ENCODE peak calls at places on chromosomes 2 and 18, in ten cellular contexts. E, Y, C, D, H, A, N, L, V and M are unnamed samples.

GRCh38 chr2:197293252-197294007 is 17.1 kb downstream of the ANKRD44 start:
- DNase-seq in E (no peak), Y (no peak), C (no peak), D (peak), H (no peak), A (peak), N (no peak), L (no peak), V (no peak), M (no peak)

GRCh38 chr2:233063976-233064411 is 3.9 kb downstream of the INPP5D start:
- DNase-seq in E (no peak), Y (no peak), C (no peak), D (no peak), H (no peak), A (no peak), N (no peak), L (no peak), V (no peak), M (no peak)

GRCh38 chr2:167181134-167181533 is 292.9 kb downstream of the XIRP2 start:
- DNase-seq in E (no peak), Y (no peak), C (no peak), D (no peak), H (no peak), A (no peak), N (no peak), L (no peak), V (no peak), M (no peak)

GRCh38 chr18:23740105-23740830 is 51.0 kb downstream of the LAMA3 start:
- DNase-seq in E (no peak), Y (no peak), C (no peak), D (no peak), H (no peak), A (no peak), N (no peak), L (no peak), V (no peak), M (no peak)

GRCh38 chr2:226891780-226892590 is 56.1 kb downstream of the RHBDD1 start:
- DNase-seq in E (no peak), Y (no peak), C (no peak), D (peak), H (no peak), A (no peak), N (no peak), L (no peak), V (no peak), M (no peak)

GRCh38 chr2:239809391-239809790 is 215.8 kb downstream of the NDUFA10 start:
- DNase-seq in E (peak), Y (no peak), C (no peak), D (no peak), H (peak), A (no peak), N (no peak), L (no peak), V (no peak), M (no peak)

GRCh38 chr2:235949567-235950472 is 218.4 kb downstream of the GBX2 start:
- DNase-seq in E (no peak), Y (no peak), C (no peak), D (no peak), H (no peak), A (no peak), N (no peak), L (no peak), V (no peak), M (no peak)

GRCh38 chr2:230592775-230593174 is 119.9 kb upstream of the CAB39 start:
- DNase-seq in E (no peak), Y (no peak), C (no peak), D (no peak), H (no peak), A (no peak), N (no peak), L (no peak), V (no peak), M (no peak)

GRCh38 chr2:96913398-96914202 is 43.7 kb upstream of the SEMA4C start:
- DNase-seq in E (no peak), Y (no peak), C (no peak), D (no peak), H (no peak), A (peak), N (no peak), L (no peak), V (no peak), M (no peak)

GRCh38 chr18:4017479-4017878 is 437.6 kb downstream of the DLGAP1 start:
- DNase-seq in E (no peak), Y (peak), C (no peak), D (peak), H (no peak), A (no peak), N (peak), L (no peak), V (no peak), M (no peak)

GRCh38 chr18:65752625-65753325 is 2.0 kb downstream of the CDH7 start:
- DNase-seq in E (no peak), Y (no peak), C (no peak), D (no peak), H (no peak), A (no peak), N (no peak), L (no peak), V (no peak), M (no peak)

GRCh38 chr2:1781291-1782080 is 37.2 kb upstream of the PXDN start:
- DNase-seq in E (no peak), Y (no peak), C (no peak), D (no peak), H (no peak), A (peak), N (no peak), L (no peak), V (no peak), M (no peak)

GRCh38 chr18:43620936-43621335 is 343.6 kb upstream of the SYT4 start:
- DNase-seq in E (no peak), Y (peak), C (no peak), D (peak), H (no peak), A (no peak), N (peak), L (no peak), V (no peak), M (no peak)

GRCh38 chr2:143778981-143779380 is 649.8 kb downstream of the ARHGAP15 start:
- DNase-seq in E (no peak), Y (peak), C (no peak), D (no peak), H (no peak), A (no peak), N (peak), L (no peak), V (no peak), M (no peak)

GRCh38 chr2:172931256-172931894 is 144.3 kb upstream of the MAP3K20 start:
- DNase-seq in E (no peak), Y (peak), C (no peak), D (no peak), H (no peak), A (no peak), N (peak), L (no peak), V (no peak), M (no peak)

GRCh38 chr2:240988146-240988545 is 10.3 kb upstream of the SNED1 start:
- DNase-seq in E (no peak), Y (no peak), C (no peak), D (no peak), H (no peak), A (no peak), N (no peak), L (peak), V (no peak), M (no peak)

GRCh38 chr2:183487316-183487715 is 363.1 kb downstream of the NUP35 start:
- DNase-seq in E (no peak), Y (no peak), C (no peak), D (no peak), H (no peak), A (no peak), N (no peak), L (no peak), V (no peak), M (no peak)

GRCh38 chr2:230231251-230231650 is 5.7 kb downstream of the SP140 start:
- DNase-seq in E (no peak), Y (no peak), C (no peak), D (no peak), H (no peak), A (no peak), N (no peak), L (no peak), V (no peak), M (no peak)

GRCh38 chr2:218713922-218714321 is 3.3 kb downstream of the TTLL4 start:
- DNase-seq in E (no peak), Y (no peak), C (no peak), D (no peak), H (no peak), A (no peak), N (no peak), L (no peak), V (no peak), M (no peak)

GRCh38 chr2:12606472-12607000 is 110.2 kb upstream of the TRIB2 start:
- DNase-seq in E (no peak), Y (no peak), C (no peak), D (no peak), H (no peak), A (peak), N (peak), L (no peak), V (no peak), M (no peak)

GRCh38 chr2:76210551-76210950 is 499.8 kb upstream of the GCFC2 start:
- DNase-seq in E (no peak), Y (no peak), C (no peak), D (no peak), H (no peak), A (no peak), N (no peak), L (no peak), V (no peak), M (no peak)

GRCh38 chr18:55522011-55522410 is 66.0 kb downstream of the TCF4 start:
- DNase-seq in E (no peak), Y (peak), C (no peak), D (peak), H (no peak), A (no peak), N (peak), L (no peak), V (no peak), M (no peak)

GRCh38 chr2:102735431-102736130 is 26.2 kb upstream of the TMEM182 start:
- DNase-seq in E (no peak), Y (peak), C (no peak), D (no peak), H (peak), A (peak), N (peak), L (peak), V (no peak), M (peak)

GRCh38 chr2:5698171-5698570 is 6.0 kb downstream of the SOX11 start:
- DNase-seq in E (no peak), Y (no peak), C (no peak), D (peak), H (no peak), A (no peak), N (no peak), L (no peak), V (no peak), M (no peak)

GRCh38 chr18:33946322-33946721 is 278.4 kb downstream of the NOL4 start:
- DNase-seq in E (no peak), Y (no peak), C (no peak), D (no peak), H (no peak), A (no peak), N (no peak), L (no peak), V (no peak), M (no peak)

GRCh38 chr18:25669741-25670140 is 317.8 kb upstream of the ZNF521 start:
- DNase-seq in E (no peak), Y (peak), C (no peak), D (no peak), H (no peak), A (no peak), N (peak), L (no peak), V (no peak), M (no peak)

GRCh38 chr18:76562286-76562840 is 67.3 kb upstream of the ZNF516 start:
- DNase-seq in E (no peak), Y (no peak), C (no peak), D (no peak), H (no peak), A (no peak), N (no peak), L (no peak), V (no peak), M (no peak)

GRCh38 chr2:181300600-181301291 is 156.4 kb upstream of the ITGA4 start:
- DNase-seq in E (no peak), Y (no peak), C (no peak), D (no peak), H (no peak), A (peak), N (no peak), L (no peak), V (no peak), M (no peak)

GRCh38 chr2:166867874-166868514 is 20.3 kb upstream of the XIRP2 start:
- DNase-seq in E (no peak), Y (peak), C (no peak), D (no peak), H (no peak), A (no peak), N (peak), L (no peak), V (no peak), M (no peak)

GRCh38 chr18:2911533-2911932 is 64.7 kb downstream of the EMILIN2 start:
- DNase-seq in E (no peak), Y (no peak), C (no peak), D (no peak), H (no peak), A (no peak), N (no peak), L (no peak), V (no peak), M (no peak)

GRCh38 chr18:56112013-56112749 is 524.2 kb upstream of the TCF4 start:
- DNase-seq in E (no peak), Y (no peak), C (no peak), D (no peak), H (no peak), A (no peak), N (no peak), L (no peak), V (no peak), M (no peak)

GRCh38 chr2:54955674-54956391 is 94.4 kb downstream of the RTN4 start:
- DNase-seq in E (no peak), Y (no peak), C (no peak), D (no peak), H (no peak), A (no peak), N (no peak), L (no peak), V (no peak), M (no peak)

GRCh38 chr2:101533611-101534601 is 59.0 kb upstream of the RFX8 start:
- DNase-seq in E (no peak), Y (peak), C (no peak), D (no peak), H (no peak), A (no peak), N (peak), L (no peak), V (no peak), M (peak)

GRCh38 chr2:96870631-96871255 is 863 bp upstream of the SEMA4C start:
- DNase-seq in E (peak), Y (peak), C (no peak), D (no peak), H (no peak), A (peak), N (no peak), L (no peak), V (no peak), M (no peak)

DNA sequence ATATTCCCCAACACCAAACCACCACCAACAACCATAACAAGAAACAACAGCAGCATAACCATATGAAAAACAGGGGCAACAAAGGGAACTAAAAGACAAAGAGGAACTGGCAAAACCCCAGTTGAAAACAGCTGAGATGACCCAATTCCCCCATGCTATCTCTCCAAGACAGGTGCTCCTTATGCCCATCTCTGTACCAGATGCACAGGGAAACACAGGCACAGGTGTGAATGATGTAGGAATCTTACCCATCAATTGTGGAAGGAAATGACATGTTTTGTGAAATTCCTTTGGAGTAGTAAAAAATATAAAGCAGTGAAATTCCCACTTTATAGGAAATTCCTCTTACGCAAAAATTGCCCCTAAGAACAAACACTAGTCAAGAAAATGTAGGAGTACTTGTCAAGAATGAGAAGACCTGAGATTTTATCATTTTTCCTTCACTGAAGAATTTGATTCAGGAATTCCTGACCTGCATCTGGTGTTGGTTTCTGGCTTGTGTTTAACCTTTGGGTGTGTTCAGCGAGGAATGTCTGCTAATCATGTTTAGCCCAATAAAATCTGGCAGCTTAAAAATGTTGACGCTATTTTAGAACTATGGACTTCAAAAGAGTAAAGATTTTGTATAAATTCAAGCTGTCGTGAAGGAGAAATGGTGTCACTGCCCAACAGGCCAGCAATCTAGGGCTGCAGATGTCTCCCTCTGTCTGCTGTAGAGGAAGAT is 67.7 kb upstream of the ARHGAP28 start:
- DNase-seq in E (no peak), Y (no peak), C (no peak), D (no peak), H (no peak), A (no peak), N (no peak), L (no peak), V (no peak), M (no peak)
- H3K27ac ChIP-seq in E (no peak), Y (peak), C (no peak), D (no peak), H (no peak), A (no peak), N (no peak), L (no peak), V (no peak), M (no peak)

DNA sequence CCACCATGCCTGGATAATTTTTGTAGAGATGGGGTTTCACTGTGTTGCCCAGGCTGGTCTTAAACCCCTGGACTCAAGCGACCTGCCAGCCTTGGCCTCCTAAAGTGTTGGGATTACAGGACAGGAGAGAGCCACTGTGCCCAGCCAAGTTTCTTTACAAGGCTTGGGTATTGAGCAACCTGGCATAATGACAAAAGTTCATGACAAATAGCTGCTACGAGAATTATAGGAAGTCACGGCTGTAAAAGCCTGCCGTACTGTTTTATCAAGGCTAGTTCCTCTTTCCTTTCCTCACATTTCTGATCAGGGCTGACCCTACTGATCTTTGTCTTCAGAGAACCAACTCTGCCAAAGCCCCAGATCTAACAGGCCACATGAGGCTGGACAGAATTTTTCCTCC is 490.4 kb upstream of the SPRED2 start:
- DNase-seq in E (no peak), Y (no peak), C (no peak), D (no peak), H (peak), A (no peak), N (no peak), L (peak), V (no peak), M (no peak)
- H3K27ac ChIP-seq in E (no peak), Y (no peak), C (no peak), D (no peak), H (no peak), A (no peak), N (no peak), L (no peak), V (peak), M (no peak)

DNA sequence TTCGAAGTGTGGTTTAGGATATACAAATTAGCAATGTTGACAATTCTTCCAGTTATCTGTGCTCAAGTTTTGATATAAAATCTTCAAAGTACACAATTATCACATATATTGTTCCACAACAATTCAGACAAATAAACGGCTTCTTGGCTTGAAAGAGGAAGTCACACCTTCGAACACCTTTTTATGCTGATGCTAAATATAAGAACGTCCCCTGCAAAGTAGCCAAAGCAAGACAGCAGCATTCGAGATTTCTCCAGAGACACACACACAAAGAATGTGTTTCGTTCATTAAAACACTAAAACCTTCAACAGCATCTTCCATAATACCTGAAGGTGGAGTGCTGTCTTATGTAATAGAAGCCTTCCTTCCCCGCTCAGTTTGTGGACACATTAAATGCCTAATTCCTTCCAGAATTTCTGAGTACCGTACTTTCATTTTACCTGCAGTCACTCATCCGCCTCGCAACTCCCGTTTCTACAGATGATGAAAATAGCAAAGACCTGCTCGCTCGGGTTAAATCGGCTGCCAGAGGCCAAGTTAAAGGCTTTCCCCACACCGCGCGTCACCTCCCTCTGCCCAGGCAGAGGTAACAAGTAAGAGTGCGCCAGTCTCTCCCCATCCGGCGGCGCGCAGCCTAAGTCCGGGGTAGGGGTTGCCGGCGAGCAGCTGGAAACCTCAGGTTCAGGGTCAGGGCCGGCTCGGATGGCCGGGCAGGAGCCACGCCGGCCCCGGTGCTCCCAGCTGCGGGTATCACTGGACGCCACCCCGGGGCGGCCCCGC is 847 bp downstream of the SERPINE2 start:
- DNase-seq in E (peak), Y (peak), C (no peak), D (peak), H (no peak), A (peak), N (peak), L (peak), V (no peak), M (no peak)
- H3K27ac ChIP-seq in E (peak), Y (no peak), C (peak), D (no peak), H (no peak), A (no peak), N (no peak), L (no peak), V (peak), M (no peak)

GRCh38 chr2:28436525-28437051 is 43.9 kb downstream of the FOSL2 start:
- DNase-seq in E (no peak), Y (no peak), C (no peak), D (no peak), H (peak), A (no peak), N (no peak), L (no peak), V (no peak), M (no peak)
- H3K27ac ChIP-seq in E (no peak), Y (no peak), C (no peak), D (no peak), H (no peak), A (no peak), N (no peak), L (no peak), V (peak), M (no peak)

GRCh38 chr2:40723194-40723593 is 271.3 kb upstream of the SLC8A1 start:
- DNase-seq in E (no peak), Y (no peak), C (no peak), D (no peak), H (no peak), A (no peak), N (no peak), L (no peak), V (no peak), M (no peak)
- H3K27ac ChIP-seq in E (no peak), Y (no peak), C (no peak), D (no peak), H (no peak), A (no peak), N (no peak), L (no peak), V (no peak), M (no peak)